ENCODE peak calls at places on chromosomes 16 and 17, in seven cellular contexts. T is foreskin fibroblast, C is heart left ventricle, V is cardiac muscle cell, W is mesothelial cell of epicardium, E is psoas muscle, D is osteocyte. I is an unnamed sample.

GRCh38 chr17:15651583-15652110 is 32.1 kb upstream of the FBXW10B start:
- DNase-seq in T (peak; percentile 99), C (peak; percentile 92), V (peak; percentile 97), W (peak; percentile 70), E (peak; percentile 97), D (peak; percentile 94), I (peak; percentile 99)

GRCh38 chr17:14037453-14037852 is 31.9 kb upstream of the COX10 start:
- DNase-seq in T (no peak), C (no peak), V (no peak), W (no peak), E (no peak), D (no peak), I (no peak)

GRCh38 chr16:8931864-8932263 is 31.8 kb downstream of the USP7 start:
- DNase-seq in T (peak; percentile 20), C (peak; percentile 61), V (peak; percentile 77), W (no peak), E (peak; percentile 55), D (no peak), I (peak; percentile 54)

GRCh38 chr17:39928868-39929651 is 1.5 kb downstream of the LRRC3C start:
- DNase-seq in T (peak; percentile 83), C (no peak), V (peak; percentile 93), W (no peak), E (no peak), D (no peak), I (peak; percentile 92)

GRCh38 chr17:47324224-47325020 is 667 bp downstream of the EFCAB13 start:
- DNase-seq in T (peak; percentile 31), C (peak; percentile 67), V (peak; percentile 46), W (no peak), E (peak; percentile 53), D (no peak), I (peak; percentile 18)

GRCh38 chr16:84483882-84484565 is 20.4 kb downstream of the MEAK7 start:
- DNase-seq in T (no peak), C (peak; percentile 14), V (no peak), W (no peak), E (no peak), D (peak; percentile 71), I (no peak)

GRCh38 chr16:31363721-31364120 is 8.7 kb downstream of the ITGAX start:
- DNase-seq in T (no peak), C (no peak), V (no peak), W (no peak), E (no peak), D (no peak), I (no peak)

GRCh38 chr16:68005786-68006286 is 6.6 kb upstream of the DPEP2 start:
- DNase-seq in T (peak; percentile 24), C (peak; percentile 42), V (peak; percentile 26), W (no peak), E (no peak), D (no peak), I (no peak)

GRCh38 chr16:49961087-49961486 is 63.9 kb upstream of the CNEP1R1 start:
- DNase-seq in T (peak; percentile 24), C (no peak), V (peak; percentile 56), W (no peak), E (no peak), D (no peak), I (peak; percentile 70)

GRCh38 chr16:54431041-54431996 is 144.7 kb upstream of the IRX3 start:
- DNase-seq in T (peak; percentile 38), C (no peak), V (peak; percentile 29), W (no peak), E (no peak), D (no peak), I (peak; percentile 63)

GRCh38 chr17:2955931-2956582 is 107.3 kb downstream of the OR1D5 start:
- DNase-seq in T (no peak), C (no peak), V (no peak), W (no peak), E (no peak), D (peak; percentile 76), I (no peak)

GRCh38 chr16:68668266-68668665 is 23.2 kb downstream of the CDH3 start:
- DNase-seq in T (no peak), C (no peak), V (no peak), W (no peak), E (no peak), D (no peak), I (no peak)

GRCh38 chr17:56786989-56787482 is 46.7 kb downstream of the C17orf67 start:
- DNase-seq in T (peak; percentile 84), C (no peak), V (peak; percentile 84), W (no peak), E (no peak), D (no peak), I (peak; percentile 96)

GRCh38 chr17:46943511-46944393 is 20.8 kb downstream of the GOSR2 start:
- DNase-seq in T (peak; percentile 34), C (no peak), V (peak; percentile 38), W (no peak), E (no peak), D (no peak), I (no peak)

GRCh38 chr17:5832886-5833285 is 237.3 kb upstream of the WSCD1 start:
- DNase-seq in T (peak; percentile 33), C (no peak), V (peak; percentile 10), W (no peak), E (no peak), D (no peak), I (peak; percentile 74)

GRCh38 chr16:20762404-20763123 is 1.2 kb upstream of the ACSM3 start:
- DNase-seq in T (no peak), C (no peak), V (no peak), W (no peak), E (no peak), D (no peak), I (no peak)

GRCh38 chr17:13157656-13158055 is 139.8 kb upstream of the ELAC2 start:
- DNase-seq in T (no peak), C (no peak), V (no peak), W (no peak), E (no peak), D (no peak), I (peak; percentile 41)

GRCh38 chr17:73733527-73733926 is 89.3 kb upstream of the SDK2 start:
- DNase-seq in T (no peak), C (no peak), V (no peak), W (no peak), E (no peak), D (no peak), I (no peak)

GRCh38 chr16:83923581-83924365 is 24.9 kb downstream of the MLYCD start:
- DNase-seq in T (no peak), C (no peak), V (no peak), W (no peak), E (no peak), D (no peak), I (no peak)

GRCh38 chr17:38809828-38810227 is 10.5 kb upstream of the PIP4K2B start:
- DNase-seq in T (no peak), C (no peak), V (no peak), W (no peak), E (no peak), D (no peak), I (no peak)

GRCh38 chr17:38815576-38816193 is 9.4 kb downstream of the CWC25 start:
- DNase-seq in T (peak; percentile 38), C (no peak), V (peak; percentile 52), W (no peak), E (no peak), D (no peak), I (peak; percentile 68)
- TF ChIP-seq CTCF in T (peak; percentile 35), C (no peak), V (peak; percentile 41), W (no peak), E (no peak), D (peak; percentile 23), I (peak; percentile 50)

GRCh38 chr17:1710807-1711553 is 803 bp upstream of the TLCD2 start:
- DNase-seq in T (no peak), C (no peak), V (peak; percentile 49), W (no peak), E (no peak), D (no peak), I (peak; percentile 46)
- TF ChIP-seq CTCF in T (no peak), C (no peak), V (no peak), W (no peak), E (no peak), D (no peak), I (no peak)

GRCh38 chr17:50943575-50943933 is 77.4 kb upstream of the TOB1 start:
- DNase-seq in T (no peak), C (no peak), V (no peak), W (no peak), E (no peak), D (no peak), I (no peak)

GRCh38 chr17:50946223-50946890 is 80.2 kb upstream of the TOB1 start:
- DNase-seq in T (no peak), C (no peak), V (no peak), W (no peak), E (no peak), D (no peak), I (no peak)

GRCh38 chr17:50945779-50946222 is 79.6 kb upstream of the TOB1 start:
- DNase-seq in T (no peak), C (no peak), V (no peak), W (no peak), E (no peak), D (no peak), I (no peak)

GRCh38 chr17:50944902-50945720 is 79.0 kb upstream of the TOB1 start:
- DNase-seq in T (no peak), C (no peak), V (no peak), W (no peak), E (no peak), D (no peak), I (no peak)

GRCh38 chr17:50944054-50944901 is 78.1 kb upstream of the TOB1 start:
- DNase-seq in T (peak; percentile 71), C (peak; percentile 90), V (peak; percentile 49), W (no peak), E (peak; percentile 88), D (no peak), I (peak; percentile 53)
- TF ChIP-seq CTCF in T (no peak), C (no peak), V (no peak), W (no peak), E (no peak), D (no peak), I (no peak)

GRCh38 chr17:27353469-27354050 is 59.6 kb downstream of the WSB1 start:
- DNase-seq in T (peak; percentile 93), C (peak; percentile 95), V (peak; percentile 97), W (peak; percentile 74), E (peak; percentile 92), D (peak; percentile 98), I (peak; percentile 92)

GRCh38 chr17:27352481-27353460 is 58.9 kb downstream of the WSB1 start:
- DNase-seq in T (no peak), C (no peak), V (peak; percentile 50), W (no peak), E (no peak), D (no peak), I (no peak)

GRCh38 chr17:27354491-27355081 is 60.7 kb downstream of the WSB1 start:
- DNase-seq in T (no peak), C (no peak), V (no peak), W (no peak), E (no peak), D (no peak), I (peak; percentile 23)

GRCh38 chr17:27355419-27355818 is 61.5 kb downstream of the WSB1 start:
- DNase-seq in T (no peak), C (no peak), V (no peak), W (no peak), E (no peak), D (no peak), I (no peak)

DNA sequence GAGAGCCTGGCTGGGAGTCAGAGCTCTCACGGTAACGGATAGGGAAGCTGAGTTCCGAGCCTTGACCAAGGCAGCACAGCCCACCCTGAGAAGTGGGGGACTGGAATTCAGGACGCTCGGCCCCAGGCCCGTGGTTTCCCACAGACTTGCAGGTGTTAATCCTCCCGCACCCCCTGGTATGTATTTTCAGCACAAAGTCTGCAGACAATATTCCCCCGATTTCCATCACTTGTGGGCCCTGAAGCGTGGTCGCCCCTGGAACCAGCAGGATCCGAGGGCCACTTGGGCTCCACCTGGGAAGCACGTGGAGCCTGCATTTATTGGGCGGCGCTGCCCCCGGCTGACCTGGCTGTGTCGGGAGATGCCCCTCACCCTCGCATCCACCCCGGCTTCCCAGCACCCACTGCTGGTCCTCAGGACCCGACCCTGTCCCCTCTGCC is 60.2 kb downstream of the WSB1 start:
- DNase-seq in T (no peak), C (no peak), V (no peak), W (no peak), E (peak; percentile 35), D (no peak), I (no peak)
- TF ChIP-seq CTCF in T (no peak), C (peak; percentile 1), V (no peak), W (peak; percentile 48), E (no peak), D (peak; percentile 10), I (no peak)